ENCODE peak calls at places on chromosomes 6 and 20, in five cellular contexts. Z is GM13976; V is activated T-helper 1 cell treated with anti-CD3 and anti-CD28 coated beads, Interleukin-2, amount 50 U/mL, for 16 hours; A is EL; K is cardiac muscle cell. H is an unnamed sample.

GRCh38 chr6:144330588-144330987 is 45.5 kb downstream of the UTRN start:
- DNase-seq in K (no peak), A (no peak), Z (no peak), V (no peak), H (peak; percentile 78)

GRCh38 chr6:97282238-97282725 is 734 bp downstream of the MMS22L start:
- DNase-seq in K (peak; percentile 11), V (no peak), Z (peak; percentile 26), A (peak; percentile 14), H (no peak)

GRCh38 chr20:45649312-45649863 is 18.3 kb upstream of the WFDC9 start:
- DNase-seq in K (no peak), A (no peak), V (no peak), Z (no peak), H (no peak)

GRCh38 chr6:20811112-20811746 is 277.0 kb downstream of the CDKAL1 start:
- DNase-seq in Z (no peak), A (peak; percentile 95), V (no peak), K (peak; percentile 66), H (no peak)

GRCh38 chr6:134034951-134035822 is 17.2 kb downstream of the SLC2A12 start:
- DNase-seq in K (no peak), Z (no peak), A (no peak), V (no peak), H (no peak)

GRCh38 chr6:30480536-30481156 is 8.7 kb upstream of the HLA-E start:
- DNase-seq in K (no peak), V (peak; percentile 46), Z (peak; percentile 24), A (peak; percentile 37), H (no peak)

GRCh38 chr6:6788394-6789020 is 200.0 kb downstream of the LY86 start:
- DNase-seq in V (no peak), A (no peak), K (no peak), Z (peak; percentile 49), H (no peak)

GRCh38 chr20:37990571-37991151 is 42.6 kb downstream of the TTI1 start:
- DNase-seq in A (peak; percentile 72), K (peak; percentile 68), V (no peak), Z (peak; percentile 86), H (peak; percentile 61)

GRCh38 chr6:100116409-100117194 is 122.6 kb upstream of the MCHR2 start:
- DNase-seq in A (peak; percentile 81), V (no peak), K (peak; percentile 74), Z (peak; percentile 32), H (no peak)

GRCh38 chr20:15818651-15819071 is 754.6 kb downstream of the KIF16B start:
- DNase-seq in Z (no peak), V (no peak), A (no peak), K (no peak), H (no peak)

H was measured in breast epithelium.